ENCODE peak calls at places on chromosomes 13 and 19, in five cellular contexts. B is ovary, C is aorta, O is IMR-90, N is A673. E is an unnamed sample.
A peak's percentile ranks its signal among the peaks of the same experiment; 100 is the strongest.

GRCh38 chr19:3154957-3155736 is 19.3 kb downstream of the GNA15 start:
- DNase-seq in B (no peak), C (peak; percentile 93), O (peak; percentile 99), N (peak; percentile 94), E (peak; percentile 99)

GRCh38 chr19:38538793-38539528 is 78.8 kb downstream of the MAP4K1 start:
- DNase-seq in N (no peak), C (no peak), B (no peak), O (no peak), E (no peak)

GRCh38 chr13:42041017-42041683 is 7.3 kb upstream of the DGKH start:
- DNase-seq in C (peak; percentile 60), B (peak; percentile 35), O (peak; percentile 44), N (peak; percentile 69), E (peak; percentile 48)

GRCh38 chr13:109211616-109212015 is 574.8 kb downstream of the IRS2 start:
- DNase-seq in C (no peak), O (no peak), N (peak; percentile 60), B (no peak), E (peak; percentile 94)

GRCh38 chr19:40165362-40165937 is 25.8 kb upstream of the MAP3K10 start:
- DNase-seq in C (peak; percentile 77), B (no peak), O (no peak), N (peak; percentile 89), E (no peak)

GRCh38 chr19:3698386-3698950 is 1.8 kb downstream of the PIP5K1C start:
- DNase-seq in O (peak; percentile 28), B (no peak), N (no peak), C (peak; percentile 47), E (no peak)

GRCh38 chr19:7679017-7679720 is 1.5 kb upstream of the TRAPPC5 start:
- DNase-seq in O (no peak), N (peak; percentile 37), C (peak; percentile 55), B (no peak), E (no peak)

GRCh38 chr13:95382906-95383305 is 81.7 kb upstream of the ABCC4 start:
- DNase-seq in B (no peak), N (no peak), C (no peak), O (no peak), E (no peak)

GRCh38 chr13:97109841-97110492 is 112.2 kb upstream of the MBNL2 start:
- DNase-seq in N (peak; percentile 88), B (peak; percentile 85), O (peak; percentile 85), C (peak; percentile 94), E (peak; percentile 74)

GRCh38 chr19:38564981-38565685 is 52.6 kb downstream of the MAP4K1 start:
- DNase-seq in O (no peak), B (no peak), C (no peak), N (no peak), E (no peak)

GRCh38 chr19:9295411-9295849 is 14.2 kb downstream of the ZNF699 start:
- DNase-seq in N (no peak), C (no peak), B (no peak), O (no peak), E (no peak)

GRCh38 chr19:9296336-9296735 is 13.3 kb downstream of the ZNF699 start:
- DNase-seq in O (no peak), N (no peak), B (no peak), C (no peak), E (no peak)
- H3K9me3 ChIP-seq in O (peaks cover 61% of the 10 kb centered on the region), N (peaks cover 73% of the 10 kb centered on the region), B (peaks cover 79% of the 10 kb centered on the region), C (peaks cover 40% of the 10 kb centered on the region), E (peaks cover 43% of the 10 kb centered on the region)

GRCh38 chr19:41935781-41936415 is 7.6 kb upstream of the ERFL start:
- DNase-seq in C (no peak), O (no peak), B (no peak), N (no peak), E (no peak)

GRCh38 chr19:41937976-41938375 is 9.7 kb upstream of the ERFL start:
- DNase-seq in C (no peak), B (no peak), O (no peak), N (no peak), E (no peak)

GRCh38 chr19:41937525-41937924 is 9.3 kb upstream of the ERFL start:
- DNase-seq in O (no peak), N (no peak), C (no peak), B (no peak), E (no peak)

GRCh38 chr19:41936416-41936850 is 8.2 kb upstream of the ERFL start:
- DNase-seq in O (no peak), B (no peak), N (no peak), C (no peak), E (no peak)

GRCh38 chr19:41936961-41937360 is 8.7 kb upstream of the ERFL start:
- DNase-seq in N (no peak), O (no peak), B (no peak), C (no peak), E (no peak)
- H3K27me3 ChIP-seq in N (no peaks in the 10 kb centered on the region), O (peaks cover 44% of the 10 kb centered on the region), B (no peaks in the 10 kb centered on the region), C (no peaks in the 10 kb centered on the region), E (peaks cover 65% of the 10 kb centered on the region)

GRCh38 chr19:50046649-50047503 is 21.1 kb downstream of the ZNF473 start:
- DNase-seq in O (peak; percentile 18), C (peak; percentile 64), B (peak; percentile 36), N (peak; percentile 72), E (no peak)
- H3K9me3 ChIP-seq in O (peaks cover 55% of the 10 kb centered on the region), C (peaks cover 25% of the 10 kb centered on the region), B (peaks cover 35% of the 10 kb centered on the region), N (peaks cover 46% of the 10 kb centered on the region), E (peaks cover 60% of the 10 kb centered on the region)

GRCh38 chr13:112951674-112952371 is 17.2 kb upstream of the MCF2L start:
- DNase-seq in C (no peak), O (no peak), B (no peak), N (no peak), E (no peak)

GRCh38 chr13:112952759-112953541 is 16.1 kb upstream of the MCF2L start:
- DNase-seq in O (no peak), B (no peak), N (no peak), C (no peak), E (no peak)

GRCh38 chr13:112942689-112943308 is 26.2 kb upstream of the MCF2L start:
- DNase-seq in N (peak; percentile 98), C (peak; percentile 97), B (peak; percentile 92), O (peak; percentile 91), E (peak; percentile 94)

GRCh38 chr13:112943309-112944125 is 25.5 kb upstream of the MCF2L start:
- DNase-seq in O (peak; percentile 4), N (peak; percentile 56), C (peak; percentile 72), B (peak; percentile 26), E (no peak)

DNA sequence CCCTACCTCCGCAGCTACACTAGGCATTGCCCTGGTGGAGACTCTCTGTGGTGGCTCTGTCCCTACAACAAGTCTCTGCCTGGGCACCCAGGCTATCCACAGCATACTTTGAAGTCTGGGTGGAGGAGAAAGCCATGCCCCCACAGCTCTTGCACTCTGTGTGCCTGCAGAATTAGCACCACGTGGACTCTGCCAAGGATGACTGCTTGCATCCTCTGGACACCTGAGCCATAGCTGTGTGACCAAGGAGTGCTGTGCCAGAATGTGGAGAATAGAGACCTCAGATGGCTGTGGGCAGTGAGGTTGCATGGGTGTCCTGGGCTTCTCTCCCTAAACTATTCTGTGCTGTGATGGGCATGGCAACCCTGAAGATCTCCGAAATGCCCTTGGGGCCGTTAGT is 21.2 kb upstream of the MCF2L start:
- DNase-seq in C (no peak), O (no peak), N (no peak), B (no peak), E (no peak)
- H3K27me3 ChIP-seq in C (no peaks in the 10 kb centered on the region), O (peaks cover 49% of the 10 kb centered on the region), N (peaks cover 64% of the 10 kb centered on the region), B (no peaks in the 10 kb centered on the region), E (peaks cover 17% of the 10 kb centered on the region)

GRCh38 chr19:56760842-56761241 is 79.7 kb downstream of the PEG3 start:
- DNase-seq in O (no peak), B (no peak), C (no peak), N (no peak), E (no peak)
- H3K9me3 ChIP-seq in O (peaks cover 50% of the 10 kb centered on the region), B (no peaks in the 10 kb centered on the region), C (peaks cover 6% of the 10 kb centered on the region), N (peaks cover 17% of the 10 kb centered on the region), E (peaks cover 19% of the 10 kb centered on the region)

DNA sequence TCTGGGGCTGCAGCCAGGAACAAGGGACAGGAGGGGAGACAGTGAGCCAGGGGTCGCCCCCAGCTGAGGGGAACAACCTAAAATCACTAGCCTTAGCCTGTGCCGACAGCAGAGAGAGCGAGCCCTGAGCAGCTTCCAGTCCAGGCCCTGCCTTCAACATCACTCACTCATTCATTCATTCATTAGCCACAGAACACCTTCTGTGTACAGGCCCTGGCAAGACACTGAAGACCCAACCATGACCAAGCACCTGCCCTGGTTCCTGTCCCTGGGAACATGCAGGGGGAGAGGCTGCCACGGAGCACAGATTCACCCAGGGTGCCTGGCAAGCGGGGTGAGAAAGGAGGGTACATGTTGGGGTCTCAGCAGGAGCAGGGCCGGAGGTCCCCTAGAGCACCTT is 4.9 kb downstream of the MEX3D start:
- DNase-seq in N (no peak), B (no peak), O (no peak), C (no peak), E (no peak)
- H3K27me3 ChIP-seq in N (no peaks in the 10 kb centered on the region), B (no peaks in the 10 kb centered on the region), O (no peaks in the 10 kb centered on the region), C (no peaks in the 10 kb centered on the region), E (no peaks in the 10 kb centered on the region)

E was measured in SJSA1.